ENCODE peak calls at places on chromosomes 6 and 20, in six cellular contexts. K is mesendoderm, D is neuronal stem cell, A is IMR-90, O is mesenchymal stem cell, S is H9. G is an unnamed sample.

GRCh38 chr20:2518558-2518957 is 9.8 kb upstream of the ZNF343 start:
- DNase-seq in K (no peak), D (no peak), A (no peak), O (no peak), S (no peak), G (no peak)

GRCh38 chr6:159790947-159791598 is 806 bp downstream of the MRPL18 start:
- DNase-seq in K (peak; percentile 28), D (no peak), A (no peak), O (peak; percentile 17), S (no peak), G (peak; percentile 7)

GRCh38 chr6:87070750-87071149 is 24.2 kb downstream of the CGA start:
- DNase-seq in K (peak; percentile 17), D (no peak), A (no peak), O (no peak), S (no peak), G (no peak)

GRCh38 chr6:106556368-106556960 is 72.8 kb downstream of the RTN4IP1 start:
- DNase-seq in K (no peak), D (no peak), A (peak; percentile 47), O (peak; percentile 38), S (no peak), G (no peak)

GRCh38 chr6:32937230-32937633 is 3.6 kb downstream of the HLA-DMB start:
- DNase-seq in K (no peak), D (no peak), A (no peak), O (no peak), S (no peak), G (no peak)

GRCh38 chr6:152110878-152111820 is 303.7 kb downstream of the ESR1 start:
- DNase-seq in K (no peak), D (no peak), A (no peak), O (no peak), S (no peak), G (no peak)

GRCh38 chr6:21992178-21992967 is 304.5 kb downstream of the PRL start:
- DNase-seq in K (no peak), D (no peak), A (peak; percentile 80), O (peak; percentile 75), S (no peak), G (no peak)

GRCh38 chr20:36808317-36809257 is 35.0 kb upstream of the DSN1 start:
- DNase-seq in K (peak; percentile 78), D (peak; percentile 39), A (peak; percentile 89), O (peak; percentile 79), S (peak; percentile 82), G (peak; percentile 76)

GRCh38 chr6:147695819-147696218 is 187.3 kb downstream of the SAMD5 start:
- DNase-seq in K (no peak), D (no peak), A (no peak), O (no peak), S (no peak), G (no peak)

GRCh38 chr20:63432577-63433061 is 39.8 kb downstream of the KCNQ2 start:
- DNase-seq in K (peak; percentile 65), D (no peak), A (no peak), O (no peak), S (peak; percentile 63), G (no peak)

GRCh38 chr6:34144581-34145160 is 1.2 kb downstream of the GRM4 start:
- DNase-seq in K (no peak), D (no peak), A (no peak), O (peak; percentile 3), S (peak; percentile 29), G (no peak)

GRCh38 chr6:127868338-127868737 is 32.5 kb downstream of the THEMIS start:
- DNase-seq in K (no peak), D (no peak), A (no peak), O (no peak), S (no peak), G (no peak)

GRCh38 chr6:127865108-127865507 is 35.8 kb downstream of the THEMIS start:
- DNase-seq in K (no peak), D (no peak), A (no peak), O (no peak), S (no peak), G (no peak)

GRCh38 chr6:127866766-127867165 is 34.1 kb downstream of the THEMIS start:
- DNase-seq in K (no peak), D (no peak), A (no peak), O (no peak), S (no peak), G (no peak)

GRCh38 chr6:127869772-127870404 is 31.0 kb downstream of the THEMIS start:
- DNase-seq in K (peak; percentile 17), D (no peak), A (no peak), O (no peak), S (no peak), G (no peak)

DNA sequence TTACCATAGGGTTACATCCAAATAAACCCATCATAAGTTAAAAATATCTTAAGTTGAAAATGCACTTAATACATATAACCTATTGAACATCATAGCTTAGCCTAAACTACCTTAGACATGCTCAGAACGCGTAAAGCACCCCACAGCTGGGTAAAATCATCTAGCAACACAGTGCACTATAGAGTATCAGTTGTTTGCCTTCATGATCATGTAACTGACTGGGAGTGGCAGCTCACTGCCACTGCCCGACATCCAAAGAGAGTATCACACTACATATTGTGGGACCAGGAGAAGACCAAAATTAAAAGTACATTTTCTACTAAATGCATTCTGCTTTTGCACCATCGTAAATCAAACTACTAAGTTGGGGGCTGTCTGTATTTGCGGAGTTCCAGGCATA is 31.7 kb downstream of the THEMIS start:
- DNase-seq in K (no peak), D (no peak), A (no peak), O (no peak), S (no peak), G (no peak)
- H4K8ac ChIP-seq in K (no peak overlapping the region), D (no peak overlapping the region), A (no peak overlapping the region), O (no peak overlapping the region), S (no peak overlapping the region), G (no peak overlapping the region)

GRCh38 chr6:3032986-3033385 is 33.3 kb downstream of the NQO2 start:
- DNase-seq in K (no peak), D (no peak), A (peak; percentile 61), O (no peak), S (no peak), G (no peak)

GRCh38 chr6:3023663-3024483 is 24.2 kb downstream of the NQO2 start:
- DNase-seq in K (peak; percentile 92), D (no peak), A (peak; percentile 86), O (peak; percentile 90), S (peak; percentile 89), G (peak; percentile 87)

GRCh38 chr6:3031857-3032256 is 32.2 kb downstream of the NQO2 start:
- DNase-seq in K (no peak), D (no peak), A (no peak), O (no peak), S (no peak), G (no peak)

GRCh38 chr6:3022765-3023662 is 23.3 kb downstream of the NQO2 start:
- DNase-seq in K (peak; percentile 62), D (no peak), A (no peak), O (no peak), S (peak; percentile 48), G (no peak)

GRCh38 chr6:3026811-3027626 is 27.3 kb downstream of the NQO2 start:
- DNase-seq in K (no peak), D (no peak), A (peak; percentile 72), O (peak; percentile 22), S (no peak), G (peak; percentile 22)
- H3K9ac ChIP-seq in K (no peak overlapping the region), D (no peak overlapping the region), A (no peak overlapping the region), O (no peak overlapping the region), S (no peak overlapping the region), G (no peak overlapping the region)

DNA sequence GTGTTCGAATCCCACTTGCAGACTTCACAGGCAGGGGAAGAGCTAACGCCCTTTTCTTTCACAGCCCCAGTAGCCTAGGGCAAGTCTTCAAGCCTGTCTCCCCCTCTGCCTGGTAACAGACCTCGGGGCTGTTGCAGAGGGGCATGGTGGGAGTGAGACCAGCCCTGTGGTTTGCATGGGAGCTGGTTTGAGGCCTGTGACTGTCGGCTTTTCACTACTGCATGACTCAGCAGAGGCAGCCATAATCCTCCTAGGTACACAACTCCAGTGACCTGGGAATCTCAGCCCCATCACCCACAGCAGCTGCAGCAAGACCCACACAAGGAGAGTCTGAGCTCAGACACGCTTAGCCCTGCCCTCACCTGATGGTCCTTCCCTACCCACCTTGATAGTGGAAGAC is 55.3 kb upstream of the POPDC3 start:
- DNase-seq in K (no peak), D (no peak), A (no peak), O (no peak), S (no peak), G (no peak)
- H4K8ac ChIP-seq in K (no peak overlapping the region), D (no peak overlapping the region), A (no peak overlapping the region), O (no peak overlapping the region), S (no peak overlapping the region), G (no peak overlapping the region)

DNA sequence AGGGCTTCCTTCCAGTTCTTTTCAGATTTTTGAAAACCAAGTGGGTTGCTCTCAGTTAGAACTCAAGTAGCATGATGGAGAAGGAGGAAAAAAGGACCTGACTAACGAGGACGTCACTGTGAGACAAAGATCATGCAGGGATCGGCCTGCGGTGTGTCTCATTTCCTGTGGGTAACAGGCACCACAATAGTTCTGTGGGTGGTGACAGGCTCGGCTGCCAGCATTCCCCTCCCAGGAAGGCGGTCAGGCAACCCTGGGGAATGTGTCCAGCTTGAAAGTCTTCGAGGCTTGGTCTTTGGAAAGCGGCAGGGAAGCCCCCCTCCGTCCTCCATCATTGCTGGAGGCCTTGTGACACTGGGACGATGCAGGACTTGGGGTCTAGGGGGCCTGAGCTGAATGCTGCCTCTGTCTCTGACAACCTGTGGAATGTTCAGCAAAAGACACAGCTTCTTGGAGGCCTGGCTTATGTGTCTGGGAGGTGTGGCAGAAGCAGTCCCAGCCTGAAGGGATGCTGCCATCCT is 121.0 kb downstream of the BCAS1 start:
- DNase-seq in K (no peak), D (no peak), A (peak; percentile 94), O (peak; percentile 91), S (no peak), G (peak; percentile 75)
- H3K9ac ChIP-seq in K (no peak overlapping the region), D (no peak overlapping the region), A (no peak overlapping the region), O (peak overlapping the region; percentile 50), S (no peak overlapping the region), G (no peak overlapping the region)

G was measured in trophoblast cell.